ENCODE peak calls at places on chromosomes 4 and X, in seven cellular contexts. T is neuronal stem cell, J is H9, G is mesenchymal stem cell, O is trophoblast cell, N is H1, Q is IMR-90. V is an unnamed sample.

GRCh38 chr4:168076989-168077725 is 15.2 kb upstream of the ANXA10 start:
- DNase-seq in T (peak), J (peak), G (peak), O (peak), N (peak), Q (peak), V (peak)

GRCh38 chr4:105978684-105979296 is 83.5 kb downstream of the NPNT start:
- DNase-seq in T (no peak), J (no peak), G (peak), O (no peak), N (no peak), Q (no peak), V (no peak)

GRCh38 chrX:103919336-103919682 is 43.1 kb upstream of the TMSB15B start:
- DNase-seq in T (no peak), J (no peak), G (peak), O (no peak), N (no peak), Q (peak), V (no peak)

GRCh38 chr4:83282049-83282535 is 2.5 kb downstream of the COQ2 start:
- DNase-seq in T (peak), J (no peak), G (peak), O (peak), N (no peak), Q (peak), V (peak)

GRCh38 chr4:26140150-26140898 is 180.5 kb upstream of the RBPJ start:
- DNase-seq in T (no peak), J (no peak), G (peak), O (no peak), N (no peak), Q (peak), V (peak)

GRCh38 chrX:3295731-3296130 is 50.7 kb downstream of the MXRA5 start:
- DNase-seq in T (no peak), J (peak), G (no peak), O (no peak), N (no peak), Q (no peak), V (peak)

GRCh38 chrX:10199212-10199611 is 42.4 kb downstream of the CLCN4 start:
- DNase-seq in T (no peak), J (no peak), G (peak), O (no peak), N (no peak), Q (peak), V (no peak)

GRCh38 chr4:77201343-77201742 is 44.3 kb downstream of the CCNG2 start:
- DNase-seq in T (no peak), J (no peak), G (no peak), O (peak), N (no peak), Q (peak), V (no peak)

GRCh38 chr4:99157478-99157935 is 13.4 kb upstream of the ADH4 start:
- DNase-seq in T (no peak), J (no peak), G (no peak), O (no peak), N (no peak), Q (no peak), V (no peak)

GRCh38 chr4:121477480-121477879 is 96.7 kb upstream of the QRFPR start:
- DNase-seq in T (no peak), J (no peak), G (no peak), O (no peak), N (no peak), Q (no peak), V (no peak)

GRCh38 chr4:112119358-112119783 is 25.9 kb upstream of the FAM241A start:
- DNase-seq in T (no peak), J (no peak), G (no peak), O (no peak), N (no peak), Q (no peak), V (no peak)

GRCh38 chr4:17787315-17787714 is 5.9 kb upstream of the FAM184B start:
- DNase-seq in T (no peak), J (no peak), G (no peak), O (no peak), N (no peak), Q (peak), V (peak)

GRCh38 chrX:38817004-38817703 is 15.9 kb downstream of the MID1IP1 start:
- DNase-seq in T (no peak), J (peak), G (peak), O (no peak), N (no peak), Q (peak), V (peak)

GRCh38 chrX:121172703-121173102 is 125.3 kb downstream of the GLUD2 start:
- DNase-seq in T (no peak), J (no peak), G (no peak), O (no peak), N (no peak), Q (no peak), V (no peak)

GRCh38 chr4:66930216-66930615 is 615.1 kb downstream of the CENPC start:
- DNase-seq in T (no peak), J (no peak), G (no peak), O (no peak), N (no peak), Q (no peak), V (no peak)

GRCh38 chrX:16727637-16728036 is 8.2 kb downstream of the SYAP1 start:
- DNase-seq in T (no peak), J (no peak), G (no peak), O (no peak), N (no peak), Q (no peak), V (no peak)

GRCh38 chr4:137558951-137559350 is 26.7 kb upstream of the PCDH18 start:
- DNase-seq in T (no peak), J (no peak), G (peak), O (no peak), N (no peak), Q (peak), V (no peak)

GRCh38 chr4:111027526-111027925 is 404.6 kb upstream of the PITX2 start:
- DNase-seq in T (no peak), J (no peak), G (peak), O (peak), N (no peak), Q (peak), V (no peak)

GRCh38 chrX:97070346-97070745 is 186.6 kb downstream of the RPA4 start:
- DNase-seq in T (no peak), J (no peak), G (peak), O (no peak), N (no peak), Q (peak), V (no peak)

GRCh38 chrX:338836-339400 is 20.3 kb upstream of the GTPBP6 start:
- DNase-seq in T (no peak), J (no peak), G (no peak), O (no peak), N (no peak), Q (no peak), V (peak)

GRCh38 chr4:112210777-112211176 is 20.8 kb upstream of the AP1AR start:
- DNase-seq in T (no peak), J (no peak), G (no peak), O (no peak), N (no peak), Q (no peak), V (no peak)

GRCh38 chr4:39083164-39083563 is 21.1 kb downstream of the KLHL5 start:
- DNase-seq in T (no peak), J (no peak), G (no peak), O (no peak), N (no peak), Q (peak), V (no peak)

GRCh38 chrX:64642482-64642881 is 247.2 kb upstream of the MTMR8 start:
- DNase-seq in T (no peak), J (no peak), G (no peak), O (no peak), N (no peak), Q (no peak), V (peak)

GRCh38 chr4:78707268-78707667 is 68.9 kb upstream of the BMP2K start:
- DNase-seq in T (no peak), J (no peak), G (no peak), O (no peak), N (no peak), Q (no peak), V (no peak)

GRCh38 chr4:87557348-87557747 is 28.2 kb upstream of the SPARCL1 start:
- DNase-seq in T (no peak), J (no peak), G (no peak), O (no peak), N (no peak), Q (no peak), V (no peak)

GRCh38 chr4:65589331-65589730 is 81.0 kb downstream of the EPHA5 start:
- DNase-seq in T (peak), J (no peak), G (no peak), O (no peak), N (no peak), Q (no peak), V (no peak)

GRCh38 chr4:124948976-124949597 is 236.6 kb upstream of the ANKRD50 start:
- DNase-seq in T (no peak), J (no peak), G (no peak), O (no peak), N (no peak), Q (peak), V (peak)

GRCh38 chr4:57425610-57426009 is 315.4 kb upstream of the IGFBP7 start:
- DNase-seq in T (no peak), J (no peak), G (no peak), O (no peak), N (no peak), Q (no peak), V (no peak)

GRCh38 chr4:57424231-57424897 is 314.2 kb upstream of the IGFBP7 start:
- DNase-seq in T (no peak), J (no peak), G (no peak), O (peak), N (no peak), Q (peak), V (peak)

GRCh38 chr4:57430706-57431105 is 320.5 kb upstream of the IGFBP7 start:
- DNase-seq in T (no peak), J (no peak), G (no peak), O (no peak), N (no peak), Q (no peak), V (no peak)

DNA sequence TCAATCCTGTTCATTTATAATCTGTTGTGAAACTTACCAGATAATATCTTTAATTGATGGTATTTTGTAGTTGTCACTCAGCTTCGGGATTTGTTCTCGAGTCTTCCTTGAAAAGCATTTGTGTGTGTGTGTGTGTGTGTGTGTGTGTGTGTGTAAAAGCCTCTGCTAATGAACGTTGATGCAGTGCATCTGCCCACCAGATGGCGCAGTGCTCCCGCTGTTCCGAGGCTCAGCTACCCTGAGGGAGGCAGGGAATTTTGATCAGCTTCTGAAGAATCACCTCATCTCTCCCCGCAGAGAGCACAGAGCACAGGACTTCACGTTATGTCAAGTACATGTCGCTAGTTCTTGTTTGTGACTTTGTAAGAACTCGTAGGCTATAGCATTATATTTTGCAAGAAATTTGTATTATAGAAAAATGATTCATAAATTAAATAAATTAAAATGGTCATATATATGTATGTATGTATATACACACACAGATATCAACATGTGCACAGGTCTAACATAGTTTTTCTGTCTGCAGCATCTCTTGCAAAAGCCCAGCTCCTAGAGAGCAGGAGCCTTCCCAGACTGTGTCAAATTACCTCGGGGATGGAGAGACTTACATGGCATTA is 316.7 kb upstream of the IGFBP7 start:
- DNase-seq in T (peak), J (peak), G (peak), O (peak), N (peak), Q (peak), V (peak)
- H3K18ac ChIP-seq in T (no peak), J (no peak), G (no peak), O (no peak), N (no peak), Q (no peak), V (no peak)

GRCh38 chrX:42530027-42530426 is 247.9 kb downstream of the PPP1R2C start:
- DNase-seq in T (no peak), J (no peak), G (peak), O (no peak), N (no peak), Q (peak), V (peak)
- H3K18ac ChIP-seq in T (no peak), J (no peak), G (no peak), O (no peak), N (no peak), Q (no peak), V (peak)

DNA sequence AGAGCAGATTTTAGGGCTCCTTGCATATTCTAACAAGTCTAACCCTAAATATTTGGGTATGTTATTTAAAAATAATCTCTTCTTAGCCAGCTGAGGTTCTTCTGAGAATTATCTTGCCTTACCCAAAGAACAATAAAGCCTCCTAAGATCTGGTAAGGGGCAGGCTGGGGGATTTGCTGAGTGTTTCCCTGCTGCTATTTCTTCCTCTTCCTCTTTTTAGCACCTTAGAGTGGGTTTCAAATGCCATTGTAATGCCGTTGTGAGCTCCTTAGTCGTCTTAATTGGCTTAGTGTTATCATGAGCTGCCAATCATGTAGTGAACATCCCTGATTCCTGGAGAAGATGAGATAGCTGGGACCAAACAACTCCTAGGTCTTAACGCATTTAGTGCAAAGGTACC is 15.4 kb downstream of the STOX2 start:
- DNase-seq in T (no peak), J (no peak), G (no peak), O (no peak), N (no peak), Q (no peak), V (peak)
- H3K18ac ChIP-seq in T (no peak), J (no peak), G (no peak), O (no peak), N (no peak), Q (no peak), V (no peak)

GRCh38 chrX:119069128-119069527 is 3.7 kb upstream of the CT47C1 start:
- DNase-seq in T (no peak), J (no peak), G (no peak), O (no peak), N (no peak), Q (no peak), V (no peak)

GRCh38 chrX:119062750-119063374 is 9.9 kb upstream of the CT47C1 start:
- DNase-seq in T (peak), J (no peak), G (no peak), O (no peak), N (no peak), Q (peak), V (peak)

GRCh38 chrX:119067023-119067739 is 5.6 kb upstream of the CT47C1 start:
- DNase-seq in T (peak), J (peak), G (peak), O (peak), N (no peak), Q (peak), V (peak)

GRCh38 chrX:119063428-119063827 is 9.4 kb upstream of the CT47C1 start:
- DNase-seq in T (no peak), J (no peak), G (no peak), O (no peak), N (no peak), Q (no peak), V (no peak)
- H3K18ac ChIP-seq in T (no peak), J (no peak), G (no peak), O (no peak), N (no peak), Q (no peak), V (no peak)

DNA sequence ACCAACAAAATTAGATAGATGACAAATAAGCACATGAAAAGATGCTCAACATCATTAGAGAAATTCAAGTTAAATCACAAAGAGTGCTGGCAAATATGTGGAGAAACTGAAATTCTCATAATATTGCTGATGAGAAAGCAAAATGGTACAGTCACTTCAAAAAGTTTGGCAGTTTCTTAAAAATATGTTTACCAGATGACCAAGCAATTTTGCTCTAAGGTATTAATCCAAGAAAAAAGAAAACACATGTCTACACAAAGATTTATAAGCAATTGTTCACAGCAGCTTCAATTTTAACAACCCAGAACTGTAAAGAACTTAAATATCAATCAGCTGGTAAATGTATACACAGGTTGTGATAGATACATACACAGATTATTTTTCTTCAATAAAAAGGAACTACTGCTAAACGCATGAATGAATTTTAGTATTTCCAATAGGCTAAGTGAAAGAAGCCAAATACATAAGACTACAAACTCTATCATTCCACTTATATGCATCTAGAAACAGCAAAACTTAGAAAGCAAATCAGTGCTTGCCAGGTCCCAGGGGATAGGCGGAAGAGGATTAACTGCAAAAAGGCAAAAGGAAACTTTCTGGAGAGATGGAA is 11.7 kb downstream of the OTUD4 start:
- DNase-seq in T (no peak), J (no peak), G (no peak), O (no peak), N (no peak), Q (no peak), V (no peak)
- H3K18ac ChIP-seq in T (no peak), J (no peak), G (no peak), O (no peak), N (no peak), Q (no peak), V (no peak)

GRCh38 chr4:141057582-141057981 is 75.7 kb downstream of the RNF150 start:
- DNase-seq in T (no peak), J (no peak), G (no peak), O (no peak), N (no peak), Q (no peak), V (no peak)

GRCh38 chr4:141054446-141054845 is 78.8 kb downstream of the RNF150 start:
- DNase-seq in T (no peak), J (no peak), G (no peak), O (no peak), N (no peak), Q (no peak), V (no peak)

GRCh38 chr4:141058739-141059507 is 74.3 kb downstream of the RNF150 start:
- DNase-seq in T (no peak), J (no peak), G (peak), O (no peak), N (no peak), Q (peak), V (no peak)

GRCh38 chr4:141056473-141056872 is 76.8 kb downstream of the RNF150 start:
- DNase-seq in T (no peak), J (no peak), G (no peak), O (no peak), N (no peak), Q (no peak), V (peak)
- H3K18ac ChIP-seq in T (no peak), J (no peak), G (no peak), O (no peak), N (no peak), Q (peak), V (no peak)

GRCh38 chr4:1570291-1571164 is 113.6 kb downstream of the FAM53A start:
- DNase-seq in T (no peak), J (no peak), G (no peak), O (no peak), N (no peak), Q (no peak), V (no peak)

GRCh38 chr4:1569461-1570151 is 114.5 kb downstream of the FAM53A start:
- DNase-seq in T (no peak), J (no peak), G (no peak), O (no peak), N (no peak), Q (no peak), V (no peak)

GRCh38 chr4:1572521-1572920 is 111.6 kb downstream of the FAM53A start:
- DNase-seq in T (no peak), J (peak), G (no peak), O (no peak), N (no peak), Q (no peak), V (peak)

GRCh38 chr4:1571986-1572385 is 112.1 kb downstream of the FAM53A start:
- DNase-seq in T (no peak), J (no peak), G (no peak), O (no peak), N (no peak), Q (no peak), V (peak)

GRCh38 chr4:1571165-1571908 is 112.8 kb downstream of the FAM53A start:
- DNase-seq in T (no peak), J (no peak), G (no peak), O (no peak), N (no peak), Q (no peak), V (no peak)
- H3K18ac ChIP-seq in T (peak), J (no peak), G (no peak), O (no peak), N (no peak), Q (no peak), V (no peak)

GRCh38 chr4:164116286-164116685 is 621.8 kb downstream of the TMA16 start:
- DNase-seq in T (no peak), J (no peak), G (no peak), O (no peak), N (no peak), Q (no peak), V (no peak)
- H3K18ac ChIP-seq in T (no peak), J (no peak), G (no peak), O (no peak), N (no peak), Q (no peak), V (no peak)

GRCh38 chr4:114980932-114981693 is 132.3 kb downstream of the NDST4 start:
- DNase-seq in T (no peak), J (no peak), G (no peak), O (no peak), N (no peak), Q (no peak), V (no peak)
- H3K18ac ChIP-seq in T (no peak), J (no peak), G (no peak), O (no peak), N (no peak), Q (no peak), V (no peak)

V was measured in mesendoderm.